ENCODE peak calls at places on chromosomes 7 and 10, in eight cellular contexts. F is MM.1S; J is psoas muscle; K is CD8-positive, alpha-beta T cell; N is thoracic aorta; M is heart left ventricle; L is PC-9; D is neural progenitor cell. W is an unnamed sample. For H3K36me3, the result is how much of the 10 kb centered on the place peaks cover.

GRCh38 chr7:144759653-144760052 is 76.2 kb downstream of the TPK1 start:
- DNase-seq in F (no peak), J (no peak), K (no peak), N (no peak), M (no peak), L (no peak), D (no peak), W (no peak)

GRCh38 chr10:30171601-30172000 is 112.2 kb upstream of the JCAD start:
- DNase-seq in F (no peak), J (no peak), K (no peak), N (no peak), M (no peak), L (no peak), D (no peak), W (no peak)

GRCh38 chr10:22022257-22023051 is 18.9 kb upstream of the DNAJC1 start:
- DNase-seq in F (no peak), J (peak), K (peak), N (no peak), M (peak), L (no peak), D (no peak), W (no peak)

GRCh38 chr10:116124777-116125176 is 148.2 kb downstream of the GFRA1 start:
- DNase-seq in F (no peak), J (no peak), K (no peak), N (no peak), M (no peak), L (no peak), D (no peak), W (no peak)

GRCh38 chr10:113087082-113088029 is 137.3 kb downstream of the TCF7L2 start:
- DNase-seq in F (no peak), J (peak), K (no peak), N (peak), M (peak), L (peak), D (no peak), W (peak)

GRCh38 chr7:48376263-48376662 is 205.0 kb downstream of the ABCA13 start:
- DNase-seq in F (no peak), J (no peak), K (no peak), N (no peak), M (no peak), L (no peak), D (no peak), W (no peak)

GRCh38 chr7:21902240-21902639 is 43.5 kb downstream of the CDCA7L start:
- DNase-seq in F (no peak), J (no peak), K (no peak), N (no peak), M (no peak), L (peak), D (no peak), W (peak)

GRCh38 chr10:113958631-113959382 is 84.9 kb upstream of the ADRB1 start:
- DNase-seq in F (no peak), J (peak), K (no peak), N (no peak), M (peak), L (peak), D (no peak), W (peak)

GRCh38 chr7:38704751-38705150 is 73.6 kb upstream of the AMPH start:
- DNase-seq in F (no peak), J (no peak), K (no peak), N (no peak), M (no peak), L (no peak), D (no peak), W (no peak)

GRCh38 chr7:17412883-17413282 is 114.4 kb downstream of the AHR start:
- DNase-seq in F (no peak), J (no peak), K (no peak), N (no peak), M (no peak), L (no peak), D (no peak), W (no peak)

GRCh38 chr7:72078301-72078700 is 333.8 kb downstream of the CALN1 start:
- DNase-seq in F (no peak), J (no peak), K (no peak), N (no peak), M (no peak), L (no peak), D (no peak), W (no peak)

GRCh38 chr10:96507044-96507443 is 6.7 kb downstream of the TLL2 start:
- DNase-seq in F (no peak), J (no peak), K (no peak), N (no peak), M (no peak), L (no peak), D (no peak), W (no peak)

GRCh38 chr10:110229155-110229554 is 21.8 kb downstream of the MXI1 start:
- DNase-seq in F (no peak), J (no peak), K (no peak), N (no peak), M (no peak), L (no peak), D (no peak), W (no peak)

GRCh38 chr7:120131096-120131839 is 141.7 kb upstream of the KCND2 start:
- DNase-seq in F (no peak), J (no peak), K (no peak), N (no peak), M (no peak), L (no peak), D (no peak), W (no peak)

GRCh38 chr10:43115881-43116595 is 22.2 kb upstream of the CSGALNACT2 start:
- DNase-seq in F (no peak), J (no peak), K (no peak), N (no peak), M (no peak), L (no peak), D (no peak), W (no peak)

GRCh38 chr10:110641256-110641655 is 2.9 kb upstream of the RBM20 start:
- DNase-seq in F (peak), J (peak), K (peak), N (no peak), M (peak), L (peak), D (peak), W (peak)

GRCh38 chr7:37038706-37039105 is 314.4 kb upstream of the AOAH start:
- DNase-seq in F (no peak), J (no peak), K (no peak), N (no peak), M (no peak), L (no peak), D (no peak), W (no peak)

GRCh38 chr10:49410365-49411074 is 14.6 kb upstream of the DRGX start:
- DNase-seq in F (no peak), J (no peak), K (no peak), N (no peak), M (peak), L (no peak), D (no peak), W (no peak)

GRCh38 chr7:155001756-155002410 is 1.0 kb downstream of the PAXIP1 start:
- DNase-seq in F (no peak), J (no peak), K (peak), N (no peak), M (no peak), L (no peak), D (no peak), W (no peak)

GRCh38 chr10:73744690-73744994 is 470 bp downstream of the SEC24C start:
- DNase-seq in F (peak), J (peak), K (peak), N (peak), M (peak), L (peak), D (peak), W (peak)

GRCh38 chr10:75492151-75492550 is 60.7 kb downstream of the LRMDA start:
- DNase-seq in F (no peak), J (no peak), K (no peak), N (no peak), M (no peak), L (no peak), D (no peak), W (no peak)
- TF ChIP-seq CTCF in F (no peak), J (no peak), K (no peak), N (no peak), M (no peak), L (no peak), D (no peak), W (peak)

DNA sequence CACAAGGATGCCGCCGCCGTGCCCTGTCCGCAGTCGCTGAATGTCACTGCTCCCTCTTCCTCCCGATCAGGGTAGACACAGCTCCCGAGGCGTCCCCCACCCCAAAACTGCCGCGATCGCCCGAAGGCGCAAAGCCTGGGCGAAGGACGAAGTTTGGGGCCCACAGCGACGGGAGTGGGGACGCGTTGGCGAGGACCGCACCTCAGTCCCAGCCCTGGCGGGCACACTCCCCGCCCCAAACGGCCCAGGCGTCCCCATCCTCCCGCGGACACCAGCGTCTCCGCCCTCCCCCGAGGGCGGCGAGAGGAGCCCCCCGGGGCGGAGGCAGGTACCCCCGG is 1.4 kb upstream of the KAT6B start:
- DNase-seq in F (peak), J (peak), K (no peak), N (no peak), M (peak), L (no peak), D (peak), W (no peak)
- H3K27ac ChIP-seq in F (no peak), J (peak), K (peak), N (peak), M (peak), L (no peak), D (peak), W (no peak)

DNA sequence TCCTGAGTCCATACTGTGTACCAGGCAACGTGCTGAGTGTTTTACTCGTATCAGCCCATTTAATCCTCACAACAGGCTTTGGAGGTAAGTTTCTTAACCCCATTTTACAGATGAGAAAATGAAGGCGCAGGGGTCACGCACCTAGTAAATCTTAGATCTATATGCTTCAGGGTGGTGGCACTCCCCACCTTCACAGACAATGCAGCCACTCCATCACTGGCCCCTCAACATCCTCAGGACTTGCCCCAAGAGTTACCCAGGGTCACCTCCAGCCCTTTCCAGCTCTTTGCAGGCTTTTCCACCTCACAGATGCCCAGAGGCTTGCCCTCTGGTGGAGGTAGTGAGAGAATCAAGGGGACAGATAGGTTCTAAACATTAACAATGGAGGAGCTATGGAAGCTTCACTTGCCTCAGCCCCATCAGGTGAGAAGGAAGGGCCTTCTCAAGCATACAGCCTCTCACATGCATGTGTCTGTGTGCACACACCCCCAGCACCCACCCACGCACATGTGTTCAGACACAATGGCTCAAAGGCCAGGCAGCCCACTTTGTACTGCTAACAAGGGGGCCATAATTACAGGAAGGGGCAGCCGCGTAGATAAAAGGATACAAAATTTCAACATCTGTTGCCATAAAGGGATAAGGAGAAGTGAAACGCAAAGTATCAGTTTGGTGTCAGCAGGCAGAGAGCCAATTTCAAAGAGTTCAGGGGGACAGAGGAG is 29.1 kb downstream of the DPCD start:
- DNase-seq in F (no peak), J (no peak), K (no peak), N (no peak), M (no peak), L (no peak), D (no peak), W (no peak)
- H3K36me3 ChIP-seq in F (under half), J (under half), K (under half), N (under half), M (under half), L (under half), D (under half), W (under half)

GRCh38 chr7:112833082-112833481 is 42.9 kb upstream of the TMEM168 start:
- DNase-seq in F (no peak), J (no peak), K (no peak), N (no peak), M (no peak), L (no peak), D (no peak), W (no peak)
- TF ChIP-seq CTCF in F (no peak), J (no peak), K (no peak), N (no peak), M (no peak), L (no peak), D (no peak), W (no peak)

DNA sequence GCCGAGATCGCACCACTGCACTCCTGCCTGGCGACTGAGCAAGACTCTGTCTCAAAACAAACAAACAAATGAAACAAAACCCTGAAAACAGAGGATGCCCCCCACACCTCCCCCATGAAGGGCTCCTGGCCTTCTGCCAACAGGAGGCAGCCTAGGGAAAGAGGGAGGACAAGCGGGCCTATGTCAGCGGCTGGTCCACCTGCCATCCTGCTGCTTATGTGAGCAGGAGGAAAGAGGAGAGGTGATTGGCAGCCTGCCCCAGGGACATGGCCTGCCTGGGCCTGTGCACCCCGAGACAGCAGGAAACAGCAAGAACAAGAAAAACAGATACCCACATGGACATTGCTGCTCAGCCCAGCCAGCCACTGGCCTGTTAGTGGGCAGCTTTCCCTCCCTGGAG is 9.1 kb upstream of the ZNF316 start:
- DNase-seq in F (no peak), J (no peak), K (no peak), N (no peak), M (no peak), L (no peak), D (no peak), W (no peak)
- H3K27ac ChIP-seq in F (no peak), J (no peak), K (no peak), N (no peak), M (no peak), L (no peak), D (no peak), W (no peak)

GRCh38 chr10:3132036-3133025 is 40.3 kb downstream of the PITRM1 start:
- DNase-seq in F (no peak), J (no peak), K (no peak), N (no peak), M (no peak), L (no peak), D (no peak), W (no peak)
- H3K36me3 ChIP-seq in F (under half), J (under half), K (under half), N (under half), M (half or more), L (under half), D (under half), W (half or more)

DNA sequence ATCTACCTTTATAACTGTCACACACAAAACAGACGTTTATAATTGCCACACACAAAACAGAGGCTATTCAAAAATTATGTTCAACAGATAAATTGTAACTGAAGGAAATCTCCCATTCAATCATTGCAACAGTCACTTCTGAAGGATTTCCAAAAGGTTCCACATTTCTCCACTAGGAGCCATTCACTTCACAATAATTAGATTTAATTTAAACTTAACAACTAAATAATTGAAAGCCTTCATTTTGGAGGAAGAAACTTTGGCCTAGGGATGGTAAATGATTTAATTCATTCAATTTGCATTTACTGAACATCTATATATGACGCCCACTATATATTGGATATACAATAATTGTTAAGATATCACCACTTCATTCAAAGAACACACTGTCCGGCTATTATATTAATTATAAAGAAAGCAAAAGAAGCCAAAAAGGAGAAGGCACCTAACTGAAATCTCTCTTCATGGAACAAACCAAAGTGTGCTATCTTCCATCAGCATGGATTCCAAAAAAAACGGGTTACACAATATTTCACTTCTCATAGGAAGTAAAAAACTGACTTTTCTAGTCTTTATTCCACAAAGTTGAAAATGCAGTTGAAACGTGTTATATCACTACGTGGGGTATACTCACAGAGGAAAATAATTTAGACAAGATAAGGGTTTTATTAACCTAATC is 1.7 kb downstream of the ATAD1 start:
- DNase-seq in F (no peak), J (no peak), K (no peak), N (no peak), M (no peak), L (no peak), D (no peak), W (no peak)
- TF ChIP-seq CTCF in F (peak), J (no peak), K (no peak), N (no peak), M (no peak), L (peak), D (peak), W (peak)

GRCh38 chr7:122438492-122438891 is 133.9 kb upstream of the FEZF1 start:
- DNase-seq in F (no peak), J (no peak), K (no peak), N (no peak), M (no peak), L (no peak), D (peak), W (no peak)
- H3K27ac ChIP-seq in F (no peak), J (no peak), K (no peak), N (no peak), M (no peak), L (no peak), D (peak), W (no peak)

W was measured in brain microvascular endothelial cell.